ENCODE peak calls at places on chromosome 2, in eight cellular contexts. Z, D, E, R, O, P, H and I are unnamed samples.

GRCh38 chr2:98334439-98335078 is 11.7 kb upstream of the CNGA3 start:
- DNase-seq in Z (no peak), D (no peak), E (no peak), R (no peak), O (peak), P (no peak), H (no peak), I (no peak)

GRCh38 chr2:237025090-237025865 is 60.4 kb upstream of the COPS8 start:
- DNase-seq in Z (peak), D (peak), E (no peak), R (no peak), O (peak), P (no peak), H (no peak), I (no peak)

GRCh38 chr2:40516604-40517003 is 64.7 kb upstream of the SLC8A1 start:
- DNase-seq in Z (no peak), D (no peak), E (no peak), R (no peak), O (no peak), P (no peak), H (no peak), I (no peak)

GRCh38 chr2:223621901-223622300 is 19.7 kb upstream of the SCG2 start:
- DNase-seq in Z (no peak), D (no peak), E (no peak), R (no peak), O (no peak), P (no peak), H (no peak), I (no peak)

GRCh38 chr2:3651686-3652516 is 6.1 kb upstream of the ALLC start:
- DNase-seq in Z (peak), D (peak), E (peak), R (no peak), O (peak), P (peak), H (peak), I (peak)

GRCh38 chr2:197700960-197701359 is 4.2 kb upstream of the MARS2 start:
- DNase-seq in Z (no peak), D (no peak), E (no peak), R (no peak), O (no peak), P (no peak), H (no peak), I (no peak)

GRCh38 chr2:287471-287885 is 413 bp downstream of the ALKAL2 start:
- DNase-seq in Z (no peak), D (no peak), E (no peak), R (no peak), O (peak), P (peak), H (no peak), I (peak)

GRCh38 chr2:197071213-197071612 is 144.7 kb upstream of the PGAP1 start:
- DNase-seq in Z (no peak), D (no peak), E (no peak), R (no peak), O (no peak), P (no peak), H (no peak), I (no peak)

GRCh38 chr2:120910956-120911951 is 175.6 kb downstream of the GLI2 start:
- DNase-seq in Z (no peak), D (no peak), E (no peak), R (no peak), O (no peak), P (no peak), H (no peak), I (no peak)

GRCh38 chr2:171249689-171250088 is 89.0 kb upstream of the TLK1 start:
- DNase-seq in Z (no peak), D (no peak), E (no peak), R (no peak), O (no peak), P (no peak), H (no peak), I (no peak)
- TF ChIP-seq POLR2A in Z (no peak), D (no peak), E (no peak), R (no peak), O (no peak), P (no peak), H (no peak), I (no peak)

GRCh38 chr2:171523969-171524401 is 1.7 kb downstream of the CYBRD1 start:
- DNase-seq in Z (no peak), D (no peak), E (no peak), R (no peak), O (no peak), P (no peak), H (no peak), I (peak)

GRCh38 chr2:171522804-171523338 is 597 bp downstream of the CYBRD1 start:
- DNase-seq in Z (no peak), D (no peak), E (no peak), R (peak), O (no peak), P (no peak), H (peak), I (no peak)

GRCh38 chr2:171521361-171522056 is 765 bp upstream of the CYBRD1 start:
- DNase-seq in Z (no peak), D (no peak), E (no peak), R (no peak), O (peak), P (no peak), H (no peak), I (no peak)

GRCh38 chr2:171522057-171522803 is at the start of gene CYBRD1:
- DNase-seq in Z (peak), D (peak), E (no peak), R (peak), O (peak), P (peak), H (peak), I (peak)

GRCh38 chr2:171523339-171523931 is 1.2 kb downstream of the CYBRD1 start:
- DNase-seq in Z (peak), D (peak), E (no peak), R (peak), O (peak), P (peak), H (peak), I (peak)
- TF ChIP-seq POLR2A in Z (peak), D (no peak), E (no peak), R (peak), O (peak), P (peak), H (no peak), I (no peak)

GRCh38 chr2:64731746-64732145 is 78.0 kb upstream of the SERTAD2 start:
- DNase-seq in Z (no peak), D (peak), E (no peak), R (no peak), O (no peak), P (no peak), H (no peak), I (no peak)

GRCh38 chr2:64731306-64731654 is 77.6 kb upstream of the SERTAD2 start:
- DNase-seq in Z (no peak), D (no peak), E (no peak), R (no peak), O (no peak), P (no peak), H (no peak), I (no peak)

GRCh38 chr2:64727013-64727767 is 73.5 kb upstream of the SERTAD2 start:
- DNase-seq in Z (no peak), D (no peak), E (no peak), R (no peak), O (no peak), P (peak), H (no peak), I (no peak)

GRCh38 chr2:64730551-64731305 is 77.0 kb upstream of the SERTAD2 start:
- DNase-seq in Z (peak), D (peak), E (no peak), R (peak), O (peak), P (no peak), H (peak), I (peak)

GRCh38 chr2:64727843-64728463 is 74.2 kb upstream of the SERTAD2 start:
- DNase-seq in Z (no peak), D (no peak), E (no peak), R (no peak), O (no peak), P (no peak), H (peak), I (peak)
- TF ChIP-seq POLR2A in Z (no peak), D (no peak), E (no peak), R (no peak), O (no peak), P (no peak), H (no peak), I (no peak)

GRCh38 chr2:46318579-46319460 is 21.6 kb downstream of the EPAS1 start:
- DNase-seq in Z (no peak), D (no peak), E (no peak), R (no peak), O (no peak), P (no peak), H (no peak), I (no peak)
- TF ChIP-seq POLR2A in Z (no peak), D (no peak), E (no peak), R (no peak), O (no peak), P (no peak), H (no peak), I (no peak)

DNA sequence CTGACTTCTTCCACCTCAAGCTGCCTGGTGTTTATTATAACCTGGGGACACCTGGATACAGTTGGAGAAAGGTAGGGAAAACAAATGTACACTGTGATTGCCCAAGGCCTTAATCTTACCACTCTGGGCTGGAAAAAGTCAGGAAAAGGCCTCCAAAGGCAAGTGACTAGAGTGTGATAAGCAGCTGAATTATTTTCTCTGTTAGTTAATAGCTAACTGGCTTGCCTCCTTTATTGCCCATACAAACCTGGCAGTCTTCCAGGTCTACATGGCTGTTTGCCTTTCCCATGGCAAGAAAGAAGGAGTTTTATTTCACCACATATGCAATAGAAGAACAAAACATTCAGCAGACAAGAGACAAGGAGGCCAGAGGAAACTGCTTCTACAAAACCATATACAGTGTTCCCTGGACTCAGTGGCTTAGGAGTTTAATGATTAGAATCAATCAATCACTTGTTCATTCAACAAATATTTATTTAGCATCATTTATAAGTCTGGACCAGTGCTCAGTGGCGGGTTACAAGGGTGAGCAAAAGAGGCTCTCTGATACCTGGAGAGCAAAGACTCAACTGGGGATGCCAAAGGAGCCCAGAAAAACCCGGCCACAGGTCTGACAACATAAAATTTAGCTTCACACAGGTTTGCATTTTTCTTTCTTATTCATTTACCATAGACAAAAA is 27.5 kb upstream of the SUCLG1 start:
- DNase-seq in Z (no peak), D (peak), E (no peak), R (no peak), O (no peak), P (no peak), H (no peak), I (peak)
- TF ChIP-seq POLR2A in Z (no peak), D (no peak), E (no peak), R (no peak), O (no peak), P (no peak), H (no peak), I (no peak)

DNA sequence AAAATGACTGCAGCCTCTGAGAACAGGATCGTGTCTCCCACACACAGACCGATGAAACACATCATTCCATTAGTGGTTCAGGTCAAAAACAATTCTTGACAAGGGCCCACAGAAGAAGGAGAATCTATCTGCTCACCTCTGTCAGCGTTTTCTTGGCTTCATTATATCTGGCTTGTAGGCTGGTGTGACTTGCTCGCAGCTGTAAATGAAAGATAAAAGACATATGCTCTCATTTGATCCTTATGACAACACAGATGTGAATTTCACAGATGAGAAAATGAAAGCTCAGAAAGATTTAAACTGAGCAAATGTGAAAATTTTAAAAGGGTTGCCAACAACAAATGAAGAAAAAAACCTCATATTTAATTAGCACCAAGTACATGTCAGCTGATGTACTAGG is 61.6 kb downstream of the CCDC93 start:
- DNase-seq in Z (no peak), D (no peak), E (no peak), R (no peak), O (no peak), P (no peak), H (no peak), I (no peak)
- TF ChIP-seq POLR2A in Z (no peak), D (no peak), E (no peak), R (no peak), O (no peak), P (no peak), H (no peak), I (no peak)

DNA sequence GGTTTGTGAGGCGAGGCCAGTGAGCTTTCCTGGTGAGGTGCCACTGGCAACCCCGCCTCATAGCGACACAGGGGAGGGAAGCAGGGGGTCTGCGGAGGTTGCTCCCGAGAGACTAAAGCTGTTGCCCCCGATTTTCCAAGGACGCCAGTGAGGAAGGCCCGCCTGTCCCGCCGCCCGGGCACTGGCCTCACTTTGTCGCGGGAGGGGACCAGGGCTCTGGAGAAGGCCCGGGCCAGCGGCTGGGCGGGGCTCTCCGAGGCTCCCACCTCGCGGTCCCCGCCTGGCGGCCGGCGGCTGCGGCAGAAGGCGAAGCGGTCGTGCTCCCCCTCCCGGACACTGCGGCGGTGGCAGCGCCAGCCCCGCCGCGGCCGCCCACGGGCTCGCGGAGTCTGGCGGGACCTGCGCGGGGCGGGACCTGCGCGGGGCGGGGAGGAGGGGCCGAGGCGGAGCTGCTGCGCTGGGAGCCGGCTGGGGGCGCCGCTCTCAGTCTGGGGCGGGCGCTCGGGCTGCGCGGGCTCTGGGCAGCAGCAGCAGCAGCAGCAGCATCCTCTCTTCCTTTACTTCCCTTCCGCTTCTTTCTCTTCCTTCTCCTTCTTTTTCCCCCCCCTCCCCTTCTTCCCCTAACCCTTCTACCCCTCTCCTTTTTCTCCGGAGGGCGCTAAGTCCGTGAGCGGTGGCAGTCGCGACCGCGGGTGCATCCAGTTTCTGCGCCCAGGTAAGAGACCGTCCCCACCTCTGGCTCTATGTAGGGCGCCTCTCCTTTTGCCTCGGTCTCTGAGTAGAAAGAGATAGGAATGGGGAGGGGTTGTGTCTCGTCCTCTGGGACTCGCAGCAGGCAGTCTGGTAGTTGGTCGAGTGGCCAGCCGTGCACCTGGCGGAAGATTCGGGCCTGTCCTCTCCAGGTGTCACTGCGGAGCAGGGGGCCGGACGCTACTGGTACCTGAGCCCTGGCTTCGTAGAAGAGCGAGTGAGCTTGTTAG is at the start of gene MAP2:
- DNase-seq in Z (peak), D (peak), E (peak), R (peak), O (peak), P (peak), H (peak), I (peak)
- TF ChIP-seq POLR2A in Z (peak), D (peak), E (no peak), R (no peak), O (peak), P (no peak), H (no peak), I (peak)

DNA sequence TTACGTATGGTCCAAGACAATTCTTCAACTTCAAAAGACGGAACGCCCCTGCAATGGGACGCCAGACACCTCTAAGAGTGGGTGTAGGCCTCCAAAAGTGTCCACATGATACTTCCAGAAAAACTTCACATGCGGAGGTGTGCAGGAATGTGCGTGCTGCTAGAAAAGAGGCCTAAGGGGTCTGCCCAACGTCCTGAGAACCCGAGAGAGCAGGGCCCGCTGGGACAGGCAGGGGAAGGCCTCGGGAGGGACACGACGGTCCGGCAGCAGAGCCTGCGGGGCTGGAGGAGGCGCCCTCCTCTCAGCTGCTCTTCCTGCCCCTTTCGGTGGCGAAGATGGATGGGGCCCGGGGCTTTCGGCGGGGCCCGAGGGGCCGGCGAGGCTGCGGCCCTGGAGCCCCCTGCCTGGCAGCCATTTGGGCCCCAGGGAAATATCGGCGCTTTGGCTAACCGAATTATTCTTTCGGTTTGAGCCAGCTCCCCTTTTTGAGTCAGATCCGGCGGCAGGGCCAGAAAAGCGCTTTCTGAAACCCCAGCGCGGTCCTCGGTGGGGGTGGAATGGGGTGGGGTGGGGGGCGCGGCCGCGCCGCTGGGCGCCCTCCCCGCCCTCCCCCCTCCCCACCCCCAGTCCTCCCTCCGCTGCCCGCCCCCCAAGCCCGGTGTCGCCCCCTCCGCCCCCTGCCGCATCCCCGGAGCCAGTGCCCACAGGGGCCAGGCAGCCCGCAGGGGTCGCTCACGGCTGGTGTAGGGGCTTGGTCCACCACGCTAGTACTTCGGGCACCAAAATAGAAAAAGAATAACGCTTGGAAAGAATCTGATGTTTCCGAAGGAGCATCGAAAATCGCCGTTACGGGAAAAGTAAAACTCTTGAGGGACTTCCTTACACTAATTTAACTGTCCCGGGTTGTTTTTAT is 9.2 kb upstream of the ARID5A start:
- DNase-seq in Z (no peak), D (no peak), E (no peak), R (peak), O (peak), P (peak), H (peak), I (peak)
- TF ChIP-seq POLR2A in Z (no peak), D (no peak), E (no peak), R (no peak), O (no peak), P (peak), H (no peak), I (no peak)